ENCODE peak calls at places on chromosomes 16 and 17, in four cellular contexts. C is thyroid gland, E is lower leg skin, L is IMR-90. G is an unnamed sample.
A peak's percentile ranks its signal among the peaks of the same experiment; 100 is the strongest.

GRCh38 chr17:58329035-58329807 is 626 bp upstream of the TSPOAP1 start:
- DNase-seq in E (no peak), L (no peak), C (no peak), G (no peak)

GRCh38 chr17:19724501-19725420 is 8.4 kb upstream of the SLC47A2 start:
- DNase-seq in E (peak; percentile 82), L (no peak), C (no peak), G (no peak)

GRCh38 chr17:38879878-38880727 is 10.2 kb downstream of the LASP1 start:
- DNase-seq in C (peak; percentile 73), L (peak; percentile 83), E (no peak), G (peak; percentile 72)

GRCh38 chr17:57221366-57222350 is 34.7 kb upstream of the MSI2 start:
- DNase-seq in L (no peak), C (no peak), E (no peak), G (no peak)

GRCh38 chr16:50600582-50601283 is 52.5 kb downstream of the NKD1 start:
- DNase-seq in E (no peak), C (no peak), L (no peak), G (no peak)

GRCh38 chr16:87733190-87733589 is 32.6 kb downstream of the KLHDC4 start:
- DNase-seq in L (no peak), E (no peak), C (no peak), G (no peak)

GRCh38 chr16:85090873-85091521 is 21.3 kb downstream of the CIBAR2 start:
- DNase-seq in C (peak; percentile 62), E (no peak), L (no peak), G (peak; percentile 22)

GRCh38 chr17:78338860-78339259 is 21.0 kb downstream of the SOCS3 start:
- DNase-seq in E (no peak), C (no peak), L (no peak), G (no peak)

GRCh38 chr17:27158390-27158789 is 135.5 kb upstream of the WSB1 start:
- DNase-seq in L (no peak), C (no peak), E (no peak), G (no peak)

GRCh38 chr16:85431431-85432124 is 181.5 kb upstream of the GSE1 start:
- DNase-seq in E (no peak), L (no peak), C (no peak), G (no peak)

GRCh38 chr17:79183221-79184158 is 108.9 kb downstream of the ENGASE start:
- DNase-seq in C (no peak), L (no peak), E (no peak), G (no peak)

GRCh38 chr16:8519643-8520042 is 70.7 kb downstream of the TMEM114 start:
- DNase-seq in E (no peak), L (no peak), C (no peak), G (no peak)

GRCh38 chr17:31269597-31269996 is 27.4 kb downstream of the OMG start:
- DNase-seq in E (no peak), L (peak; percentile 97), C (peak; percentile 63), G (peak; percentile 98)

GRCh38 chr16:52071101-52071500 is 475.8 kb downstream of the TOX3 start:
- DNase-seq in L (no peak), E (no peak), C (no peak), G (no peak)

GRCh38 chr16:78761427-78761826 is 662.0 kb downstream of the WWOX start:
- DNase-seq in L (no peak), C (no peak), E (no peak), G (no peak)

GRCh38 chr17:64177346-64178010 is 47.5 kb upstream of the ERN1 start:
- DNase-seq in E (no peak), L (no peak), C (no peak), G (no peak)

GRCh38 chr17:58786586-58787295 is 31.1 kb downstream of the PPM1E start:
- DNase-seq in E (no peak), C (no peak), L (peak; percentile 87), G (peak; percentile 75)

GRCh38 chr16:50067290-50067853 is 1.6 kb downstream of the HEATR3 start:
- DNase-seq in C (no peak), E (no peak), L (peak; percentile 74), G (peak; percentile 70)

GRCh38 chr16:66274335-66275110 is 92.0 kb upstream of the CDH5 start:
- DNase-seq in C (no peak), L (peak; percentile 44), E (no peak), G (peak; percentile 49)

GRCh38 chr16:4273858-4274291 is 1.1 kb upstream of the TFAP4 start:
- DNase-seq in L (peak; percentile 22), E (peak; percentile 48), C (peak; percentile 73), G (peak; percentile 50)

GRCh38 chr17:46832306-46832895 is 13.9 kb upstream of the WNT3 start:
- DNase-seq in C (no peak), E (no peak), L (no peak), G (no peak)

GRCh38 chr17:49991409-49991808 is 3.6 kb downstream of the DLX3 start:
- DNase-seq in E (no peak), C (no peak), L (no peak), G (no peak)

GRCh38 chr17:62017496-62017895 is 47.6 kb downstream of the MED13 start:
- DNase-seq in L (peak; percentile 76), C (no peak), E (no peak), G (peak; percentile 11)

GRCh38 chr16:49931931-49932330 is 76.0 kb upstream of the ZNF423 start:
- DNase-seq in E (no peak), C (no peak), L (no peak), G (no peak)

GRCh38 chr17:49337900-49338299 is 24.1 kb downstream of the ZNF652 start:
- DNase-seq in C (peak; percentile 42), L (peak; percentile 70), E (no peak), G (peak; percentile 62)

GRCh38 chr17:43351686-43352085 is 47.1 kb upstream of the ARL4D start:
- DNase-seq in E (no peak), L (no peak), C (no peak), G (no peak)

GRCh38 chr17:43352579-43352978 is 46.2 kb upstream of the ARL4D start:
- DNase-seq in L (no peak), C (no peak), E (no peak), G (no peak)

GRCh38 chr17:43350888-43351361 is 47.9 kb upstream of the ARL4D start:
- DNase-seq in L (no peak), C (no peak), E (no peak), G (no peak)

GRCh38 chr17:43353364-43353763 is 45.4 kb upstream of the ARL4D start:
- DNase-seq in L (no peak), E (no peak), C (no peak), G (no peak)

DNA sequence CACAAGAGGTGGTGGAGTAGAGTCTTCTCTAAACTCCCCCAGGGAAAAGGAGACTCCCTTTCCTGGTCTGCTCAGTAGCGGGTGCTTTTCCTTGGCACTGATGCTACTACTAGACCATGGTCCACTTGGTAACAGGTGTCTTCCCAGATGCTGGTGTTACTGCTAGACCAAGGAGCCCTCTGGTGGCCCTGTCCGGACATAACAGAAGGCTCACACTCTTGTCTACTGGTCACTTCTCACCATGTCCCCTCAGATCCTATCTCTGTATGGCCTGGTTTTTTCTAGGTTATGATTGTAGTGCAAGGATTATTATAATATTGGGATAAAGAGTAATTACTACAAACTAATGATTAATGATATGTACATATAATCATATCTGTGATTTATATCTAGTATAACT is 49.7 kb upstream of the ARL4D start:
- DNase-seq in C (no peak), L (no peak), E (no peak), G (no peak)
- TF ChIP-seq CTCF in C (no peak), L (no peak), E (no peak), G (no peak)

DNA sequence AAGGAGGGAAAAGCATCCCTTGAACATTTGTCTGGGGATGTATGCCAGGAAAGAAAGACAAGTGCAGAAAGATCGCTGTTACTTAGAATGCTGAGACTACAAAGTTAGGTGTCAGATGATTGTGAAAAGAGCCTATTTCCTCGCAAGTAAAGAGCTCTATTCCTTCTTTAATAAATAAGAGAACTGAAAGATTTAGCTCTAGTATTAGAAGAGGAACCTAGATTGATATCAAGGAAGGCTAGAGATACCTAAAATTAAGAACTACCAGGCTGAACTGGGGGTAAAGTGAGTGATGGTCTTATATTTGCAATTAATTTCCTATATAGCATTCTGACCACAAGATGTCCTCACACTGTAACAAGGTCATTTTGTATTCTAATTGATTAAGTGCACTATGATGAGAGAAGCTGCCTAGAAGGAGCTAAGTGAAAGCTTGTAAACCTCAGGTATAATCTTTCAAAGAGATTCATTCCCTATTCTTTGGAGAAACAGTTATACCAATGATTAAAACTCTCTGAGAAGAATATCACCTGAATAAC is 62.3 kb downstream of the SSH2 start:
- DNase-seq in C (no peak), E (no peak), L (no peak), G (no peak)
- TF ChIP-seq CTCF in C (no peak), E (no peak), L (peak; percentile 23), G (peak; percentile 10)

GRCh38 chr17:28896884-28897768 is at the start of gene FLOT2:
- DNase-seq in L (peak; percentile 30), C (peak; percentile 63), E (peak; percentile 73), G (peak; percentile 64)
- TF ChIP-seq CTCF in L (peak; percentile 27), C (peak; percentile 18), E (no peak), G (peak; percentile 29)

GRCh38 chr17:18145811-18146210 is 37.3 kb downstream of the MYO15A start:
- DNase-seq in L (no peak), E (no peak), C (no peak), G (no peak)

GRCh38 chr17:18142417-18142816 is 33.9 kb downstream of the MYO15A start:
- DNase-seq in E (no peak), L (no peak), C (no peak), G (no peak)

GRCh38 chr17:18144261-18144660 is 35.7 kb downstream of the MYO15A start:
- DNase-seq in E (no peak), C (no peak), L (no peak), G (no peak)

GRCh38 chr17:18141210-18141803 is 32.8 kb downstream of the MYO15A start:
- DNase-seq in L (peak; percentile 55), C (peak; percentile 22), E (no peak), G (peak; percentile 60)

GRCh38 chr17:18143044-18143936 is 34.7 kb downstream of the MYO15A start:
- DNase-seq in L (peak; percentile 16), E (no peak), C (no peak), G (peak; percentile 12)
- TF ChIP-seq CTCF in L (peak; percentile 44), E (no peak), C (no peak), G (peak; percentile 56)

DNA sequence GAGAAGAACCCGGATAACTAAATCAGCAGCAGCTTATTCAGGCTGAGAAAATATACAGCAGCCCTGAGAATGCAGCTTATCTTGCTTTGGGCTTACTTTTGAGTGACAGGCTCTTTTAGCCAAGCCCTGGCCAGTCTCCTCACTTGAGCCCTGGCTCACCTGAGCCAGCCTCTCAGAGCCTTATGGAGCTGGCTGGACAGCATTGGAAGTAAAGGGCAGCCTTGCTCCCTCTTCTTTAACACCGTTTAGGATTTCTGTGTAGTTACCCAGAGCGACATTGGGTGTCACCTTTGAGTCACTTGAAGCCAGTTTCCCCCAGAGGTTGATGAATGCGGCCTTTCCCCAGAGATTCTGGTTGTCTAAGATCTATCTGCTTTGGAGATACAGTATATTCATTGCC is 7.7 kb upstream of the NPIPB2 start:
- DNase-seq in E (peak; percentile 21), L (peak; percentile 47), C (peak; percentile 68), G (peak; percentile 49)
- TF ChIP-seq CTCF in E (no peak), L (peak; percentile 57), C (peak; percentile 68), G (peak; percentile 47)

GRCh38 chr17:17496189-17497064 is at the start of gene RASD1:
- DNase-seq in L (peak; percentile 81), C (peak; percentile 91), E (peak; percentile 86), G (peak; percentile 88)
- TF ChIP-seq CTCF in L (peak; percentile 94), C (peak; percentile 31), E (no peak), G (peak; percentile 65)